ENCODE peak calls at places on chromosomes 3 and 15, in five cellular contexts. M, E, H, A and C are unnamed samples.

GRCh38 chr15:100783760-100784492 is 95.7 kb upstream of the ALDH1A3 start:
- DNase-seq in M (no peak), E (no peak), H (no peak), A (peak; percentile 80), C (no peak)

GRCh38 chr3:69791111-69791510 is 51.8 kb downstream of the MITF start:
- DNase-seq in M (no peak), E (no peak), H (no peak), A (no peak), C (no peak)

GRCh38 chr3:172355836-172356235 is 92.4 kb downstream of the GHSR start:
- DNase-seq in M (peak; percentile 76), E (no peak), H (no peak), A (no peak), C (peak; percentile 88)

GRCh38 chr3:192816274-192816853 is 89.0 kb upstream of the FGF12 start:
- DNase-seq in M (no peak), E (no peak), H (peak; percentile 14), A (no peak), C (no peak)

GRCh38 chr15:49225572-49226281 is 55.7 kb downstream of the GALK2 start:
- DNase-seq in M (no peak), E (no peak), H (peak; percentile 63), A (no peak), C (no peak)

GRCh38 chr3:143668385-143668784 is 179.9 kb downstream of the SLC9A9 start:
- DNase-seq in M (no peak), E (no peak), H (no peak), A (no peak), C (no peak)

GRCh38 chr15:46280753-46281521 is 646.1 kb downstream of the SQOR start:
- DNase-seq in M (no peak), E (no peak), H (no peak), A (no peak), C (no peak)

GRCh38 chr15:41513282-41514227 is at the start of gene LTK:
- DNase-seq in M (no peak), E (no peak), H (no peak), A (no peak), C (no peak)

GRCh38 chr15:77654975-77655374 is 22.3 kb upstream of the LINGO1 start:
- DNase-seq in M (no peak), E (no peak), H (peak; percentile 34), A (no peak), C (no peak)

GRCh38 chr3:46098319-46098761 is 71.1 kb upstream of the XCR1 start:
- DNase-seq in M (no peak), E (peak; percentile 83), H (no peak), A (no peak), C (no peak)

GRCh38 chr3:67176396-67176795 is 178.3 kb downstream of the KBTBD8 start:
- DNase-seq in M (no peak), E (no peak), H (no peak), A (no peak), C (no peak)

GRCh38 chr3:50324351-50325144 is 2.0 kb upstream of the HYAL2 start:
- DNase-seq in M (no peak), E (peak; percentile 90), H (peak; percentile 90), A (peak; percentile 92), C (peak; percentile 42)

GRCh38 chr3:167653750-167654149 is at the start of gene WDR49:
- DNase-seq in M (no peak), E (no peak), H (no peak), A (no peak), C (no peak)

GRCh38 chr3:127551971-127552370 is 38.6 kb downstream of the TPRA1 start:
- DNase-seq in M (no peak), E (no peak), H (no peak), A (no peak), C (no peak)

GRCh38 chr3:127560051-127560787 is 30.3 kb downstream of the TPRA1 start:
- DNase-seq in M (no peak), E (no peak), H (no peak), A (no peak), C (no peak)

GRCh38 chr3:127551178-127551577 is 39.4 kb downstream of the TPRA1 start:
- DNase-seq in M (no peak), E (no peak), H (no peak), A (no peak), C (no peak)

GRCh38 chr3:127555108-127555507 is 35.4 kb downstream of the TPRA1 start:
- DNase-seq in M (no peak), E (no peak), H (no peak), A (no peak), C (no peak)

GRCh38 chr3:127556565-127556964 is 34.0 kb downstream of the TPRA1 start:
- DNase-seq in M (no peak), E (no peak), H (no peak), A (no peak), C (no peak)
- TF ChIP-seq CTCF in M (no peak), E (no peak), H (peak; percentile 15), A (peak; percentile 16), C (no peak)

DNA sequence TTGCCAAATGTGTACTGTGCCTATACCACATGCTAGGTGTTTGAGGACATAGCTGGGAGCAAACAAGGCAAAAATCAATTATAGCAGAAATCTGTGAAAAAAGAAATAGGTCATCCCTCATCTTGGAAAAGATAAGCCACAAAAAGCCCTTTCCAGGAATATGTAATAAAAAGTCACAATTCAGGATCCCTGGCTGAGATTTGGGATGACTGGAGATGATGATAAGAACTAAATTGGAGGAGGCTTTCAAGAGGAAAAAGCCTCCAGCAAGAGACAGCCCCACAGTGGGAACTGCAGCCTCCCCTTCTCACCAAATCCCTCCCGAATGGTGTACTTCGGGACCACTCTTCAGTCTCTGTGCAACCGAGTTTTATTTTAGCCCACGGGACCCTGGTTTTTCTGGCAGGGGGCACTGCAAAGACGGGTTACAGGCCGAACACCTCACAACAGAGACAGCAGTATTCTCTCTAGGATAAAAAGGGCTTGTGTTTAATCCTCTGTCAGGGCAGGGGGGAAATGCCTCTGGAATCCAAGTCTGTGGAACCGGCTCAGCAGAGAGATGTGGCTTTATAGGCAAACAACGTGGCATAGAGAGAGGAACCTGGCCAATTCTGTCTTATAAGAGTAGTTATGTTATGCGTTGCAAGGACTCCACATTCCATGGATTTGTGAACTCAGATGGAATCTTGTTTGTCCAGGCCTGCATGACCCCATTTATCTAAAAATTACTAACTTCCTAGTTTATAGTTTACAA is 1.2 kb upstream of the LMCD1 start:
- DNase-seq in M (peak; percentile 69), E (no peak), H (no peak), A (no peak), C (peak; percentile 54)
- TF ChIP-seq CTCF in M (no peak), E (no peak), H (no peak), A (no peak), C (no peak)

GRCh38 chr3:84960994-84961393 is 2.2 kb downstream of the CADM2 start:
- DNase-seq in M (no peak), E (no peak), H (no peak), A (no peak), C (no peak)

GRCh38 chr3:84959470-84960380 is 936 bp downstream of the CADM2 start:
- DNase-seq in M (no peak), E (peak; percentile 76), H (peak; percentile 8), A (no peak), C (no peak)

GRCh38 chr3:84960581-84960980 is 1.8 kb downstream of the CADM2 start:
- DNase-seq in M (no peak), E (no peak), H (no peak), A (no peak), C (no peak)

GRCh38 chr3:84961492-84962255 is 2.9 kb downstream of the CADM2 start:
- DNase-seq in M (no peak), E (no peak), H (peak; percentile 34), A (no peak), C (no peak)

DNA sequence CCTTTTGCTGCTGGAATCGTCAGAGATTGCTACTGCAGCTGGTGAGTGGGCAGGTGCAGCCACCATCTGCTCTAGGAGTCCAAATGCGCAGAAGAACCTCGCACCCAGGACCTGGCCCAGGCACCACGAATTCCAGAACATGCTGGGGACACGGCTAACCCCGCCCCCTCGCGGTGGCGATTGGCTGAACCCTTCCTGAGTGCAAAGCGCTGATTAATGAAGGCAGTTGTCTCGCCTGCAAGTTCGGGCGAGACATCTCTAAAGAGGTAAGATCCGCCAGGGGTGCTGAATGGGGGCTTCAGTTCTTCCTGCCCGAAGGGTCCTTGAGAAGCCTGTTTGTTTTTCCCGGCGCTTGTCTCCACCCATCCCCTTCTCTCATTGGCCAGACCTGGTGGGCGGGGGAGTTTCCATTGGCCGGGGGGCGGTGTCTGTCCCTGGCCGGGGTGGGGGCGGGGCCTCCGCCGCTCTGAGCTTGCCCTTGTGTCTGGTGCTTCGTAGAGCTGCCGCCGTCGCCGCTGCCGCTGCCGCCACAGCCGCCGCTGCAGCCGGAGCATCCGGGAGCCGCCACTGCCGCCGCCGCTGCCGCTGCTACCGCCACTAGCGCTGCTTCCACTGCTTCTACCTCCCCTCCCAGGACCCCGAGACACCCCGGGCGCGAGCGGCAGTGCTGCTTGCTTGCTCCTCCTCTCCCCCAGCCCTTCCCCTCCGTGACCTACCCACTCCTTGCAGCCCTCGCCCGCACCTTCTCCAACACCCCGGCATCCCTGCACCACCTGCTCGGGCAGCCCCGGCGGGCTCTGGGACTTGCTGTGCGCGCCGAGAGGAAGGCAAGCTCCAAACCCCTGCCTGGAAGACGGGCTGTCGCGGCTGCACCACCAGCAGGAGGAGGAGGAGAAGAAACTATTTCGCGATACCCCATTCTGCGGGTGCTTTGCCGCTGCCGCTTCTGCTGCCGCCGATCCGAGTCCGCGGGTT is at the start of gene CADM2:
- DNase-seq in M (no peak), E (peak; percentile 91), H (peak; percentile 89), A (peak; percentile 93), C (no peak)
- TF ChIP-seq CTCF in M (no peak), E (peak; percentile 12), H (peak; percentile 52), A (peak; percentile 36), C (no peak)

DNA sequence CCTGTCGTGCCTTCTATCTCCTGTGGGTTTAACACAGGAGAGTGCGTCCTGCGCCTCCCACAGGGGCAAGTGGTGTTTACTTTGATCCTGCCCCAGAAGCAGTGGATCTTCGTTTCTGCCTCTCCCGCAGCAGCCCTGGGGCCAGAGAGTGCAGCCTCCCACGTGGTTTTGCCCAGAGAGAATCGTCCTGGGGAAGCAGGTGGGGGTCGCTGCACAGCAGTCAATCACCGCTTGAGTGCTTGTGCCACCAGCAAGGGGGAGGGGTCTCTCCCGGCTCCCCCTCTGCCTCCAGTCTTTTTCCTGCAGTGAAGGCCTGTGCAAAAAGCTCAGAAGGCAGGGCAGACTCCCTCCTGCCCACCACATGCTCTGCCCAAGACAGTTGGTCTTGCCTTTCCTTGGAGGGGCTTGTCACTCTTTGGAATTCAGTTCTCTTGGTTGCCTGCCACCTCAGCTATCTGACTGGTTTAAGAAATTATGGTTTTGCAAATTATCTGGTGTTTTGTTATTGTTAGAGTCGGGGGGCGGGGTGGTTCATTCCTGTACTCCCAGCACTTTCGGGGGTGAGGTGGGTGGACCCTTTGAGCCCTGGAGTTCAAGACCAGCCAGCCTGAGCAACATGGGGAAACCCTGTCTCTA is 26.9 kb downstream of the STOML1 start:
- DNase-seq in M (no peak), E (no peak), H (peak; percentile 35), A (no peak), C (no peak)
- TF ChIP-seq CTCF in M (no peak), E (peak; percentile 69), H (peak; percentile 7), A (peak; percentile 17), C (no peak)

GRCh38 chr3:43442872-43443395 is 156.6 kb downstream of the SNRK start:
- DNase-seq in M (no peak), E (no peak), H (no peak), A (no peak), C (no peak)
- TF ChIP-seq CTCF in M (no peak), E (no peak), H (no peak), A (no peak), C (no peak)